ENCODE peak calls at places on chromosomes 6 and 20, in seven cellular contexts. E is IMR-90, N is lower lobe of right lung, Q is adrenal gland, B is RWPE1, C is right cardiac atrium, R is breast epithelium. P is an unnamed sample.
A peak's percentile ranks its signal among the peaks of the same experiment; 100 is the strongest.

GRCh38 chr20:10621159-10621558 is 52.6 kb downstream of the JAG1 start:
- DNase-seq in E (no peak), N (no peak), Q (no peak), B (no peak), C (no peak), R (no peak), P (no peak)

GRCh38 chr6:38482466-38482865 is 157.3 kb downstream of the BTBD9 start:
- DNase-seq in E (peak; percentile 22), N (no peak), Q (no peak), B (no peak), C (no peak), R (no peak), P (no peak)

GRCh38 chr20:3687655-3688054 is 5.8 kb upstream of the ADAM33 start:
- DNase-seq in E (peak; percentile 63), N (no peak), Q (no peak), B (peak; percentile 57), C (peak; percentile 47), R (no peak), P (no peak)

GRCh38 chr20:60565093-60565492 is 606.9 kb downstream of the CDH26 start:
- DNase-seq in E (no peak), N (no peak), Q (no peak), B (no peak), C (no peak), R (no peak), P (no peak)

GRCh38 chr6:131024565-131024964 is 38.5 kb downstream of the EPB41L2 start:
- DNase-seq in E (no peak), N (no peak), Q (no peak), B (no peak), C (no peak), R (no peak), P (no peak)

GRCh38 chr20:37911838-37912273 is 8.9 kb downstream of the VSTM2L start:
- DNase-seq in E (peak; percentile 4), N (no peak), Q (no peak), B (no peak), C (peak; percentile 81), R (peak; percentile 59), P (no peak)

GRCh38 chr6:35037289-35038038 is 103.7 kb downstream of the TCP11 start:
- DNase-seq in E (no peak), N (no peak), Q (no peak), B (no peak), C (no peak), R (no peak), P (no peak)

GRCh38 chr20:3165473-3166337 is 6.0 kb upstream of the FASTKD5 start:
- DNase-seq in E (peak; percentile 63), N (peak; percentile 55), Q (no peak), B (no peak), C (peak; percentile 91), R (no peak), P (peak; percentile 56)

GRCh38 chr20:47241345-47241781 is 115.1 kb downstream of the ZMYND8 start:
- DNase-seq in E (peak; percentile 99), N (no peak), Q (no peak), B (no peak), C (peak; percentile 71), R (no peak), P (peak; percentile 45)

GRCh38 chr6:30684386-30685156 is 1.9 kb downstream of the PPP1R18 start:
- DNase-seq in E (peak; percentile 44), N (peak; percentile 80), Q (peak; percentile 41), B (peak; percentile 45), C (peak; percentile 84), R (no peak), P (peak; percentile 51)

GRCh38 chr6:133156689-133157088 is 84.5 kb upstream of the EYA4 start:
- DNase-seq in E (no peak), N (no peak), Q (no peak), B (no peak), C (no peak), R (no peak), P (no peak)

GRCh38 chr6:47144306-47144705 is 102.2 kb upstream of the ADGRF1 start:
- DNase-seq in E (peak; percentile 56), N (no peak), Q (no peak), B (no peak), C (no peak), R (no peak), P (no peak)

DNA sequence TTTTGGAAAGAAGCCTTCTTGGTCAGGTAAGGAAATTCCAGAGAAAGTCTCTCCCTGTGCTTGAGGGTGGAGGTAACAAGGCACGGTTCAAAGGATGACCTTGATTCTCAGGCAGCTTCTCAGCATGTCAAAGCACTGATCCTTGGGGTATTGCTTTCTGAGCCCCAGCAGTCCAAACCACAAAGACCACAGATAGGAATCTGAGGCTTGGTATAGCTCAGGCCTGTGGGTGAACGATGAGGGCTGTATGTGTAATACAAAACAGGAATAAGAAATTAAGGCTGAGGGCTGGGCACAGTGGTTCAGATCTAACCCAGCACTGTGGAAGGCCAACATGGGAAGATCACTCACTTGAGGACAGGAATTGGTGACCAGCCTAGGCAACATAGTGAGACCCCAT is 70.2 kb upstream of the SLC22A1 start:
- DNase-seq in E (no peak), N (no peak), Q (no peak), B (no peak), C (no peak), R (no peak), P (no peak)
- H3K27ac ChIP-seq in E (no peak overlapping the region), N (no peak overlapping the region), Q (no peak overlapping the region), B (no peak overlapping the region), C (no peak overlapping the region), R (no peak overlapping the region), P (no peak overlapping the region)

DNA sequence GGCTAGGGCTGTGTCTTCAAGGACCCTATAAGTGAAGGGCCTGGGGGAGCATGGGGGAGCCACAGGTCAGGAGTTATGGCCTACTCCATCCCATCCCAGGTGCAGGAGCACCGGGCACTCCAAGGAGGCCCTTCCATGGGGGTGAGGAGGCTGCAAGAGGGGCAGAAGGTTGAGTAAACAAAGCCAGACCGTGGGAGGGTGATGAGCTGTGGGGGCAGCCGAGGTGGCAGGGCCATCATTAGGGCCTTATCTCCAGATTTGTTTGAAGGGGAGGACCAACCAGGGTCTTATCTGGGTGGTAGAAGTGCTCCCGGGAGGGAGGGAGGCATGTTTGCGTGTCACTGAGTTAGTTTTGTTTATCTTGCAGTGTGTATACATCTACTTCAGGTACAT is 2.1 kb upstream of the FAM83C start:
- DNase-seq in E (no peak), N (no peak), Q (no peak), B (no peak), C (no peak), R (no peak), P (no peak)
- H3K27ac ChIP-seq in E (no peak overlapping the region), N (no peak overlapping the region), Q (no peak overlapping the region), B (no peak overlapping the region), C (no peak overlapping the region), R (no peak overlapping the region), P (no peak overlapping the region)

GRCh38 chr20:58993332-58994248 is 12.5 kb downstream of the NELFCD start:
- DNase-seq in E (no peak), N (no peak), Q (no peak), B (no peak), C (peak; percentile 13), R (no peak), P (no peak)
- H3K27ac ChIP-seq in E (no peak overlapping the region), N (no peak overlapping the region), Q (no peak overlapping the region), B (peak overlapping the region; percentile 45), C (no peak overlapping the region), R (no peak overlapping the region), P (no peak overlapping the region)

GRCh38 chr20:51404297-51405060 is 138.0 kb downstream of the NFATC2 start:
- DNase-seq in E (no peak), N (no peak), Q (peak; percentile 20), B (no peak), C (peak; percentile 73), R (no peak), P (no peak)
- H3K27ac ChIP-seq in E (no peak overlapping the region), N (peak overlapping the region; percentile 24), Q (no peak overlapping the region), B (no peak overlapping the region), C (no peak overlapping the region), R (no peak overlapping the region), P (no peak overlapping the region)

P was measured in ovary.